ENCODE peak calls at places on chromosomes 4 and X, in five cellular contexts. H, N, K, U and Z are unnamed samples.

GRCh38 chrX:39427492-39428289 is 626.4 kb downstream of the MID1IP1 start:
- DNase-seq in H (peak; percentile 9), K (no peak), N (peak; percentile 32), U (peak; percentile 79), Z (no peak)

GRCh38 chr4:166415749-166416148 is 542.7 kb downstream of the TLL1 start:
- DNase-seq in K (no peak), U (no peak), N (no peak), H (no peak), Z (no peak)

GRCh38 chrX:11533211-11533651 is 132.5 kb downstream of the ARHGAP6 start:
- DNase-seq in U (no peak), N (no peak), H (no peak), K (no peak), Z (peak; percentile 89)

GRCh38 chrX:150696264-150696789 is 3.1 kb downstream of the MTMR1 start:
- DNase-seq in K (no peak), H (no peak), U (no peak), N (no peak), Z (no peak)

GRCh38 chrX:38375888-38376287 is 23.5 kb downstream of the OTC start:
- DNase-seq in K (no peak), U (no peak), H (peak; percentile 5), N (peak; percentile 22), Z (peak; percentile 35)

GRCh38 chrX:77493677-77494553 is 46.7 kb downstream of the FGF16 start:
- DNase-seq in N (no peak), K (no peak), U (peak; percentile 35), H (peak; percentile 91), Z (peak; percentile 92)

GRCh38 chr4:8221476-8221875 is 22.4 kb downstream of the SH3TC1 start:
- DNase-seq in H (no peak), U (no peak), N (no peak), K (no peak), Z (peak; percentile 76)

GRCh38 chr4:18039113-18039512 is 17.6 kb upstream of the LCORL start:
- DNase-seq in U (no peak), K (no peak), H (no peak), N (no peak), Z (no peak)

GRCh38 chr4:30605616-30606015 is 114.6 kb upstream of the PCDH7 start:
- DNase-seq in U (no peak), N (no peak), K (no peak), H (no peak), Z (peak; percentile 90)

GRCh38 chr4:41524446-41524845 is 13.5 kb upstream of the LIMCH1 start:
- DNase-seq in U (no peak), N (no peak), K (no peak), H (no peak), Z (no peak)

GRCh38 chr4:89939464-89939863 is 44.8 kb downstream of the MMRN1 start:
- DNase-seq in K (no peak), H (no peak), U (no peak), N (no peak), Z (no peak)

GRCh38 chr4:125750827-125751466 is 436.2 kb downstream of the FAT4 start:
- DNase-seq in N (no peak), K (no peak), U (peak; percentile 53), H (peak; percentile 65), Z (peak; percentile 17)

GRCh38 chrX:100316987-100317386 is 93.1 kb downstream of the PCDH19 start:
- DNase-seq in H (no peak), N (no peak), U (no peak), K (no peak), Z (peak; percentile 46)

GRCh38 chr4:144645621-144646522 is at the start of gene HHIP:
- DNase-seq in H (peak; percentile 87), U (peak; percentile 62), K (no peak), N (no peak), Z (peak; percentile 64)

GRCh38 chrX:150581093-150581775 is 12.8 kb downstream of the MTM1 start:
- DNase-seq in N (no peak), K (no peak), U (no peak), H (peak; percentile 38), Z (peak; percentile 19)

GRCh38 chrX:22674947-22675346 is 324.8 kb upstream of the DDX53 start:
- DNase-seq in H (no peak), N (no peak), U (no peak), K (no peak), Z (no peak)

GRCh38 chr4:150173854-150174398 is 95.7 kb downstream of the DCLK2 start:
- DNase-seq in H (peak; percentile 22), U (no peak), K (no peak), N (peak; percentile 28), Z (no peak)

GRCh38 chrX:46408553-46409407 is 136.4 kb downstream of the ZNF674 start:
- DNase-seq in H (peak; percentile 69), U (peak; percentile 55), K (peak; percentile 46), N (peak; percentile 88), Z (peak; percentile 84)

GRCh38 chrX:48467331-48467761 is 2.7 kb downstream of the SLC38A5 start:
- DNase-seq in N (no peak), U (no peak), K (no peak), H (no peak), Z (no peak)

GRCh38 chrX:30955687-30956086 is 66.6 kb upstream of the TAB3 start:
- DNase-seq in K (no peak), H (no peak), U (no peak), N (no peak), Z (no peak)

GRCh38 chr4:45621926-45622325 is 501.9 kb downstream of the GABRG1 start:
- DNase-seq in H (peak; percentile 2), U (no peak), K (no peak), N (no peak), Z (no peak)

GRCh38 chrX:1468250-1468772 is 15.6 kb upstream of the ASMTL start:
- DNase-seq in H (no peak), N (peak; percentile 26), K (peak; percentile 59), U (peak; percentile 88), Z (peak; percentile 67)

GRCh38 chrX:150692837-150693781 is at the start of gene MTMR1:
- DNase-seq in K (peak; percentile 52), U (no peak), H (no peak), N (no peak), Z (peak; percentile 35)

GRCh38 chrX:93673056-93673868 is at the start of gene NAP1L3:
- DNase-seq in N (peak; percentile 74), H (peak; percentile 9), K (peak; percentile 29), U (peak; percentile 41), Z (peak; percentile 71)

GRCh38 chr4:41256740-41257256 is at the start of gene UCHL1:
- DNase-seq in H (peak; percentile 93), N (peak; percentile 49), K (no peak), U (peak; percentile 41), Z (peak; percentile 97)

GRCh38 chr4:88814043-88814617 is 116.5 kb upstream of the NAP1L5 start:
- DNase-seq in U (no peak), H (no peak), N (no peak), K (no peak), Z (no peak)

GRCh38 chr4:86967798-86968197 is 33.0 kb downstream of the AFF1 start:
- DNase-seq in N (no peak), K (no peak), H (peak; percentile 38), U (no peak), Z (peak; percentile 66)

GRCh38 chr4:113383111-113383785 is 333.8 kb downstream of the ANK2 start:
- DNase-seq in U (no peak), K (no peak), H (peak; percentile 25), N (peak; percentile 22), Z (peak; percentile 97)

GRCh38 chrX:103310592-103311400 is at the start of gene BEX2:
- DNase-seq in U (no peak), N (peak; percentile 85), K (peak; percentile 70), H (peak; percentile 31), Z (peak; percentile 78)
- H3K4me3 ChIP-seq in U (no peak within 1 kb of the TSS), N (no peak within 1 kb of the TSS), K (peak within 1 kb of the TSS; percentile 84), H (peak within 1 kb of the TSS; percentile 52), Z (peak within 1 kb of the TSS; percentile 61)

GRCh38 chr4:181562399-181562798 is 680.8 kb upstream of the TENM3 start:
- DNase-seq in U (no peak), H (no peak), N (no peak), K (no peak), Z (no peak)

GRCh38 chr4:181564616-181565015 is 678.6 kb upstream of the TENM3 start:
- DNase-seq in K (no peak), U (no peak), H (no peak), N (no peak), Z (no peak)

GRCh38 chr4:181569553-181569952 is 673.6 kb upstream of the TENM3 start:
- DNase-seq in U (no peak), H (peak; percentile 36), N (no peak), K (no peak), Z (peak; percentile 51)

GRCh38 chr4:181566490-181566889 is 676.7 kb upstream of the TENM3 start:
- DNase-seq in N (no peak), H (peak; percentile 18), K (no peak), U (no peak), Z (no peak)
- H3K27ac ChIP-seq in N (no peak overlapping the region), H (no peak overlapping the region), K (no peak overlapping the region), U (no peak overlapping the region), Z (no peak overlapping the region)

DNA sequence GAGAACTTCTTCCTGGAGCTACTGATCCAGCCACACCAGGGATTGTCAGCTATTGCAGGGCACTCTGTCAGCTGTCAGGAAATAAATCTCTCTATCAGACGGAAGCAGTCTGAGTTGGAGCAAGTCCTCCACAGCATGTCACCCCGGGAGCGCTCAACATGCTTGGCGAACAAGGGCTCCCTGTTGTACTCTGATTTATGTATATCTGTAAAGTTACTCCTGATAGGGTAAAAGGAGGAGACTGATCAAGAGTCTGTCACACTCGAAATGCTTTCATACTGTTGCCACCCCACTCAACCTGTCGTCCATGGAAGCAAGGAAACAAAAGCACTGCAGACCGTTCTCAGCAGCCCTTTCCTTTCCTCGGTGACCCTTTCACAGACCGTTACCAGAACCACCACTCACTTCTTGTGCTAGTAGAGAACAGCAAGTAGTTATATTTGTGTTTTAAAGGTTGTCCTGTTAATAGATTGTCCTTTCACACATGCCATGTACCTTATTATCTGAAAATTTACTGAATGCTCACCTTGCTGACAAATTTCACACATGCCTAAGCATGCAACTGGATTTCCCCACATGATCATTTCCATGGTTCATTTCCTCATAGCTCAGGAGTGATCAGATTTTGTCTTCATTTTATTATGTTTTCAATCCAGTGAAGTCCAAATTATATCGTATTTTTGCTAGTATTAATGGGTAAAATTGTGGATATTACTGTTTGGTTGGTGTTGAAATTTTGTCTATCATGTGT is 2108.9 kb upstream of the TENM3 start:
- DNase-seq in K (no peak), N (no peak), H (no peak), U (no peak), Z (peak; percentile 72)
- H3K4me3 ChIP-seq in K (no peak overlapping the region), N (no peak overlapping the region), H (peak overlapping the region; percentile 34), U (no peak overlapping the region), Z (peak overlapping the region; percentile 24)

GRCh38 chr4:139552908-139553307 is 3.1 kb downstream of the SETD7 start:
- DNase-seq in H (no peak), U (no peak), N (no peak), K (no peak), Z (no peak)

GRCh38 chr4:139550724-139551429 is 5.1 kb downstream of the SETD7 start:
- DNase-seq in N (no peak), K (no peak), U (no peak), H (peak; percentile 51), Z (peak; percentile 75)

GRCh38 chr4:139554726-139555072 is 1.3 kb downstream of the SETD7 start:
- DNase-seq in K (no peak), N (no peak), U (no peak), H (no peak), Z (no peak)

GRCh38 chr4:139553751-139554670 is 2.0 kb downstream of the SETD7 start:
- DNase-seq in U (no peak), K (no peak), N (no peak), H (no peak), Z (no peak)

DNA sequence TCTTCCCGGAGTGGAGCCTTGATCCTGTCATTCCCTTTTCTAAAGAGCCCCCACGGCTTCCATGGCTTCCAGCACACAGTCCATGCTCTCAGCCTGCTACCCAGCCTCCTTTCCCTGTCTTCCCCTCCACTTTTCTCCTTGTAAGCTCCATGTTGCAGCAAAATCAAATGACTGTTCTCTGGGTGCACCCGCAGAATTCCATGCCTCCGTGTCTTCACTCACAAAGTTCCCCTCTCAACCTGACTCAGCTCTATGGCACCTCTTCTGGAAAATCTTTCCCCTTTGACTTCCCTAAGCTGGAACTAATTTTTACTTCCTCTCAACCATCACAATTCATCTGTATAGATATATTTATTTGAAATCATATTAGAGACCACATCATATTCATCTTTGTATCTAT is 3.5 kb downstream of the SETD7 start:
- DNase-seq in U (no peak), K (no peak), H (no peak), N (no peak), Z (no peak)
- H3K27ac ChIP-seq in U (no peak overlapping the region), K (no peak overlapping the region), H (no peak overlapping the region), N (no peak overlapping the region), Z (peak overlapping the region; percentile 69)